ENCODE peak calls at places on chromosome 18, in five cellular contexts. J is stomach, A is HFFc6, W is neural crest cell, Y is hepatocyte. V is an unnamed sample.

GRCh38 chr18:48943736-48944527 is 6.8 kb downstream of the SMAD7 start:
- DNase-seq in W (no peak), Y (no peak), A (no peak), J (no peak), V (no peak)

GRCh38 chr18:65817178-65817577 is 66.4 kb downstream of the CDH7 start:
- DNase-seq in Y (no peak), J (no peak), A (no peak), W (no peak), V (no peak)

GRCh38 chr18:79510046-79510685 is 114.4 kb downstream of the NFATC1 start:
- DNase-seq in J (no peak), A (no peak), Y (no peak), W (no peak), V (peak)

GRCh38 chr18:8536922-8537321 is 72.3 kb upstream of the RAB12 start:
- DNase-seq in J (no peak), Y (no peak), A (no peak), W (no peak), V (no peak)

GRCh38 chr18:47417807-47418206 is 166.3 kb upstream of the SKOR2 start:
- DNase-seq in J (no peak), W (no peak), Y (no peak), A (peak), V (no peak)

GRCh38 chr18:22223263-22223960 is 54.0 kb downstream of the GATA6 start:
- DNase-seq in J (peak), A (peak), Y (peak), W (no peak), V (peak)

GRCh38 chr18:7237670-7238272 is 6.9 kb downstream of the LRRC30 start:
- DNase-seq in W (no peak), J (no peak), A (no peak), Y (no peak), V (no peak)

GRCh38 chr18:3664563-3665178 is 214.7 kb downstream of the TGIF1 start:
- DNase-seq in J (no peak), A (no peak), W (peak), Y (peak), V (no peak)

GRCh38 chr18:74496508-74497307 is 545 bp downstream of the CNDP2 start:
- DNase-seq in J (peak), A (peak), W (peak), Y (peak), V (peak)

GRCh38 chr18:63451774-63452173 is 25.0 kb upstream of the SERPINB5 start:
- DNase-seq in A (peak), J (no peak), Y (peak), W (no peak), V (no peak)

GRCh38 chr18:39198376-39198775 is 1632.8 kb upstream of the CELF4 start:
- DNase-seq in W (no peak), A (no peak), J (no peak), Y (no peak), V (no peak)

GRCh38 chr18:6755107-6755506 is 25.6 kb downstream of the ARHGAP28 start:
- DNase-seq in A (no peak), Y (no peak), J (no peak), W (no peak), V (no peak)

GRCh38 chr18:61322265-61322873 is 10.9 kb upstream of the CDH20 start:
- DNase-seq in Y (peak), A (peak), W (peak), J (peak), V (peak)

GRCh38 chr18:13520306-13520705 is 206.1 kb downstream of the FAM210A start:
- DNase-seq in Y (no peak), W (no peak), J (no peak), A (no peak), V (no peak)

GRCh38 chr18:74370163-74370562 is 54.5 kb downstream of the C18orf63 start:
- DNase-seq in W (no peak), J (no peak), A (no peak), Y (peak), V (no peak)

GRCh38 chr18:21112543-21113105 is 1.0 kb upstream of the ROCK1 start:
- DNase-seq in J (no peak), W (no peak), A (no peak), Y (no peak), V (no peak)

GRCh38 chr18:1296237-1296636 is 391.6 kb downstream of the ADCYAP1 start:
- DNase-seq in J (no peak), W (no peak), Y (no peak), A (no peak), V (no peak)

GRCh38 chr18:58965930-58966662 is 101.4 kb downstream of the ZNF532 start:
- DNase-seq in A (no peak), Y (no peak), W (no peak), J (no peak), V (no peak)

GRCh38 chr18:24368749-24369148 is 28.9 kb downstream of the OSBPL1A start:
- DNase-seq in W (no peak), J (no peak), Y (no peak), A (no peak), V (no peak)

GRCh38 chr18:43914017-43914416 is 636.7 kb upstream of the SYT4 start:
- DNase-seq in Y (no peak), J (no peak), A (no peak), W (no peak), V (no peak)

GRCh38 chr18:3540805-3541548 is 91.0 kb downstream of the TGIF1 start:
- DNase-seq in W (no peak), Y (no peak), A (no peak), J (no peak), V (no peak)

GRCh38 chr18:24271381-24272331 is 126.0 kb downstream of the OSBPL1A start:
- DNase-seq in Y (peak), A (peak), W (peak), J (peak), V (no peak)

GRCh38 chr18:37574113-37574512 is 8.5 kb upstream of the CELF4 start:
- DNase-seq in Y (no peak), W (no peak), J (no peak), A (no peak), V (no peak)

GRCh38 chr18:77164762-77165485 is 32.3 kb upstream of the MBP start:
- DNase-seq in J (no peak), Y (no peak), W (no peak), A (no peak), V (no peak)

GRCh38 chr18:50967714-50968661 is at the start of gene ELAC1:
- DNase-seq in Y (peak), A (peak), J (peak), W (peak), V (peak)

GRCh38 chr18:39209173-39209572 is 1643.6 kb upstream of the CELF4 start:
- DNase-seq in W (no peak), J (no peak), A (no peak), Y (no peak), V (no peak)

GRCh38 chr18:78430171-78430857 is 549.3 kb upstream of the SALL3 start:
- DNase-seq in J (no peak), Y (no peak), W (no peak), A (no peak), V (no peak)

GRCh38 chr18:14941256-14941655 is 193.3 kb downstream of the ANKRD30B start:
- DNase-seq in W (no peak), Y (no peak), J (no peak), A (no peak), V (no peak)

GRCh38 chr18:77165489-77166415 is 33.2 kb upstream of the MBP start:
- DNase-seq in W (no peak), A (no peak), J (no peak), Y (no peak), V (no peak)

GRCh38 chr18:59232309-59233016 is 12.5 kb downstream of the GRP start:
- DNase-seq in Y (no peak), W (no peak), A (no peak), J (no peak), V (no peak)

GRCh38 chr18:42413870-42414269 is 458.8 kb downstream of the PIK3C3 start:
- DNase-seq in Y (no peak), J (no peak), A (no peak), W (no peak), V (no peak)

GRCh38 chr18:75548353-75548752 is 120.8 kb upstream of the SMIM21 start:
- DNase-seq in Y (peak), W (peak), J (no peak), A (no peak), V (no peak)

GRCh38 chr18:68219867-68220266 is 495.0 kb downstream of the TMX3 start:
- DNase-seq in A (peak), J (no peak), W (no peak), Y (no peak), V (no peak)

GRCh38 chr18:65749881-65750280 is 931 bp upstream of the CDH7 start:
- DNase-seq in Y (no peak), A (no peak), J (no peak), W (no peak), V (no peak)

GRCh38 chr18:49052891-49053644 is 102.3 kb upstream of the SMAD7 start:
- DNase-seq in W (no peak), A (peak), J (no peak), Y (no peak), V (no peak)

GRCh38 chr18:5106730-5107129 is 90.3 kb downstream of the AKAIN1 start:
- DNase-seq in Y (no peak), A (no peak), J (no peak), W (no peak), V (no peak)

GRCh38 chr18:77376043-77376732 is 126.5 kb downstream of the GALR1 start:
- DNase-seq in J (no peak), Y (no peak), A (no peak), W (no peak), V (no peak)